ENCODE peak calls at places on chromosomes 12 and 14, in four cellular contexts. T is brain microvascular endothelial cell, M is heart left ventricle, G is AG04450. L is an unnamed sample.

GRCh38 chr12:106506691-106507090 is 76.1 kb upstream of the RFX4 start:
- DNase-seq in T (no peak), M (no peak), G (no peak), L (no peak)

GRCh38 chr14:22358726-22359125 is 230.3 kb downstream of the DAD1 start:
- DNase-seq in T (no peak), M (no peak), G (no peak), L (no peak)

GRCh38 chr14:77248666-77249065 is 22.3 kb downstream of the NGB start:
- DNase-seq in T (no peak), M (no peak), G (no peak), L (no peak)

GRCh38 chr12:76341436-76342030 is 6.7 kb downstream of the BBS10 start:
- DNase-seq in T (no peak), M (no peak), G (no peak), L (no peak)

GRCh38 chr14:96824283-96824682 is 27.1 kb downstream of the VRK1 start:
- DNase-seq in T (peak; percentile 64), M (no peak), G (peak; percentile 23), L (no peak)

GRCh38 chr12:26576266-26576665 is 256.7 kb downstream of the ITPR2 start:
- DNase-seq in T (no peak), M (no peak), G (no peak), L (no peak)

GRCh38 chr12:75705749-75706719 is 194.6 kb upstream of the KRR1 start:
- DNase-seq in T (peak; percentile 96), M (peak; percentile 70), G (peak; percentile 99), L (no peak)

GRCh38 chr14:96806836-96807235 is 9.7 kb downstream of the VRK1 start:
- DNase-seq in T (no peak), M (no peak), G (no peak), L (no peak)

GRCh38 chr12:7542813-7543212 is 39.2 kb upstream of the CD163 start:
- DNase-seq in T (peak; percentile 3), M (no peak), G (no peak), L (no peak)

GRCh38 chr12:6688543-6688999 is 604 bp downstream of the ZNF384 start:
- DNase-seq in T (peak; percentile 2), M (no peak), G (no peak), L (peak; percentile 73)

GRCh38 chr14:97077253-97077653 is 280.1 kb downstream of the VRK1 start:
- DNase-seq in T (peak; percentile 47), M (peak; percentile 45), G (no peak), L (peak; percentile 23)

GRCh38 chr12:49750027-49750977 is 8.9 kb downstream of the TMBIM6 start:
- DNase-seq in T (peak; percentile 32), M (no peak), G (no peak), L (no peak)

GRCh38 chr14:52918486-52918885 is 32.4 kb downstream of the FERMT2 start:
- DNase-seq in T (peak; percentile 66), M (no peak), G (no peak), L (no peak)

GRCh38 chr12:89470741-89471504 is 53.7 kb downstream of the GALNT4 start:
- DNase-seq in T (no peak), M (no peak), G (no peak), L (no peak)

GRCh38 chr14:91369628-91370445 is 47.8 kb downstream of the CCDC88C start:
- DNase-seq in T (no peak), M (no peak), G (no peak), L (no peak)

GRCh38 chr14:83611906-83612305 is 1918.0 kb upstream of the FLRT2 start:
- DNase-seq in T (no peak), M (no peak), G (no peak), L (no peak)

GRCh38 chr14:26056232-26056631 is 541.6 kb downstream of the NOVA1 start:
- DNase-seq in T (no peak), M (no peak), G (no peak), L (no peak)

GRCh38 chr12:6647083-6647604 is at the start of gene ACRBP:
- DNase-seq in T (no peak), M (peak; percentile 81), G (no peak), L (peak; percentile 85)

GRCh38 chr14:85487215-85487614 is 42.7 kb upstream of the FLRT2 start:
- DNase-seq in T (no peak), M (no peak), G (no peak), L (no peak)

GRCh38 chr12:68451261-68452091 is 119.3 kb upstream of the MDM1 start:
- DNase-seq in T (peak; percentile 76), M (peak; percentile 16), G (peak; percentile 52), L (no peak)

GRCh38 chr14:37668646-37669045 is 73.2 kb downstream of the TTC6 start:
- DNase-seq in T (peak; percentile 29), M (no peak), G (peak; percentile 10), L (no peak)

GRCh38 chr12:80551897-80552296 is 107.9 kb downstream of the PTPRQ start:
- DNase-seq in T (peak; percentile 94), M (no peak), G (peak; percentile 88), L (no peak)

GRCh38 chr12:237026-237815 is 23.3 kb upstream of the SLC6A12 start:
- DNase-seq in T (no peak), M (no peak), G (no peak), L (no peak)

GRCh38 chr14:32430326-32430725 is 101.2 kb downstream of the AKAP6 start:
- DNase-seq in T (peak; percentile 91), M (no peak), G (no peak), L (no peak)
- H3K27ac ChIP-seq in T (peak overlapping the region; percentile 51), M (no peak overlapping the region), G (no peak overlapping the region), L (peak overlapping the region; percentile 85)

DNA sequence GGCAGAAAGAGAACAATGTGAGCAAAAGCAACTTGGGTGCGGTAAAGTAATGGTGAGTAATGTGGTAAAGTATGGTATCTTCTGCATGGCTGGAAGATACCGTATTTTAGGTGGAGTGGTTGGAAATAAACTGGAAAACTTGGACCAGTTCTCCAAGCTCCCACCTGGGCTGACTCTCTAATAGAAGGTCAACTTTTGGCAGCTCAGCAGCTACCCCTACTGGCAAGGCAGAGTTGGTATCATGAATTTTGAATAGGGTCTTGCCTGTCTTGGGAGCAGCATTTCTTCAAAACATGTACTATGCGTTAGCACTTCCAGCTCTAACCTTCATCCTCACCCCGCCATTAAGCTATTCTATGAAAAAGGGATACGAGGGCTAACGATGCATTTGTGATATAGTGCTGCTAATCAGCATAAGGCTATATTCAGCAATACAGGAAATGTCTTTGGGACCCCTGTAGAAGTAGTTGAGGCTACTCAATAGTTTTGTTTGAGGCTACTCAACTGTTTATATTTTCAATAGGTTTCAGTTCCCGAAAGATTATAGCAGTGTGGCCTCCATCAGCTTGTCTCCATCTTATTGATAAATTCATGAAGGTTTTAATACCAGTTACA is 276.3 kb upstream of the FAR2 start:
- DNase-seq in T (peak; percentile 50), M (peak; percentile 47), G (peak; percentile 33), L (no peak)
- H3K27ac ChIP-seq in T (no peak overlapping the region), M (no peak overlapping the region), G (no peak overlapping the region), L (no peak overlapping the region)

GRCh38 chr12:110287986-110288385 is 6.9 kb downstream of the ATP2A2 start:
- DNase-seq in T (no peak), M (no peak), G (no peak), L (no peak)
- H3K27ac ChIP-seq in T (no peak overlapping the region), M (peak overlapping the region; percentile 99), G (no peak overlapping the region), L (no peak overlapping the region)

DNA sequence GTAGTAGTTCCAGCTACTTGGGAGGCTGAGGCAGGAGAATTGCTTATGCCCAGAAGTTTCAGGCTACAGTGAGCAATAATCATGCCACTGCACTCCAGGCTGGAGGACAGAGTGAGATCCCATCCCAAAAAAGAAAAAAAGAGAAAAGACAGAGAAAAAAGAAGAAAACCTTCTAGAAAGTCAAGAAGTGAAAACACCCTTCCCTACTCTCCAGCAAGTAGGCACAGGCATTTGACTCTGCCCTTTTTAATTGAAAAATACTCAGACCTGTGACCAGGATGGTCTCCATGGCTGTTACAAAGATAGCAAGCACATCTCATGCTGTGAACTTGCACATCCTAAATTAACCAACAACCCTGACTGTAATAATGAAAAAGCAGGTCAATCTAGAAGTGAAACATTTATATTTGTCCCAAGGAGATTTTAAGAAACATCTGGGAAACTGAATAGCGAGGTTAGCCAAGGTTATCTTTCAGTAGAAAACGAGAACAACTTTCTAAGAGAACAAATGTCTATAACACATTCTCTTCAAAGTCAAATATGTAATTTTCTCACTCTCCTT is 2.0 kb downstream of the TMTC1 start:
- DNase-seq in T (no peak), M (no peak), G (no peak), L (no peak)
- H3K27ac ChIP-seq in T (peak overlapping the region; percentile 77), M (peak overlapping the region; percentile 91), G (no peak overlapping the region), L (peak overlapping the region; percentile 87)

GRCh38 chr12:51773145-51773869 is 75.2 kb downstream of the FIGNL2 start:
- DNase-seq in T (no peak), M (no peak), G (peak; percentile 42), L (no peak)

GRCh38 chr12:51766067-51766466 is 82.5 kb downstream of the FIGNL2 start:
- DNase-seq in T (no peak), M (no peak), G (no peak), L (no peak)

GRCh38 chr12:51774936-51775335 is 73.6 kb downstream of the FIGNL2 start:
- DNase-seq in T (no peak), M (no peak), G (no peak), L (no peak)

DNA sequence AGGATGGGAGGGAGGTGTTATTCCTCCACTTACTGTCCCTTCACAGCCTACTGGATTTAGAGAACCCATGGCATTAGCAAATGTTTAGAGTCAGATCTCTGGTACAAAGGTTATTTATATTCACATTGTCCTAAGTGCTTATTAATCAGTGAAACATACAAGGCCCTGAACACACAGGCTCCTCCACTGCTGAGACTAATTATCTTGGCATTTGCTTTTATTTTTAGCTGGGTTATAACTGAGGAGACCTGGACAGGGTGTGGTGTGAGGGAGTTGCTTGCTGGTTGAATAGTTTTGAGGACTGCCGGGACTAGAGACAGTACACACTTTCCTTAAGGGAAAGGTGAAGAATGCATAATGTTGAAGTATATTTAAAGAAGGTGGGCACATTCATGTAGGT is 77.5 kb downstream of the FIGNL2 start:
- DNase-seq in T (no peak), M (no peak), G (no peak), L (no peak)
- H3K27ac ChIP-seq in T (no peak overlapping the region), M (no peak overlapping the region), G (peak overlapping the region; percentile 2), L (no peak overlapping the region)

DNA sequence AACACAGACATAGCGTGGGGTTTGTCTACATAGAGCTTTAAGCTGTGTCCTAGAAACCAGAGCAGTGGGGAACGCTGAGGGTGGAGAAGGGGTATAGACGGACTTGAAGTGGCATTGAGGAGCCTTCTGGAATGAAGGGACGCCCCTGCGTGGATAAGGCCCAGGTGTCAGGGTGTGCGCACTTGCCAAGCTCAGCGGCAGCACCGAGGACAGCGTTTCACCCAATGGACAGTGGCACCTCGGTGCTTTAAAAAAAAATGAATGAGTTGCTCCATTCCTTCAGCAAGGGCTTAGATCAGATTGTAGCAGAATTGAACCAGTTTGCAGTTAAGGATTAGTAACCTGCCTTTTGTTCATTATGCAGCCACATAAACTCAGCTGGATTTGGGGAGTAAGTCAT is 33.6 kb upstream of the MMP17 start:
- DNase-seq in T (no peak), M (no peak), G (no peak), L (no peak)
- H3K27ac ChIP-seq in T (no peak overlapping the region), M (no peak overlapping the region), G (no peak overlapping the region), L (no peak overlapping the region)

DNA sequence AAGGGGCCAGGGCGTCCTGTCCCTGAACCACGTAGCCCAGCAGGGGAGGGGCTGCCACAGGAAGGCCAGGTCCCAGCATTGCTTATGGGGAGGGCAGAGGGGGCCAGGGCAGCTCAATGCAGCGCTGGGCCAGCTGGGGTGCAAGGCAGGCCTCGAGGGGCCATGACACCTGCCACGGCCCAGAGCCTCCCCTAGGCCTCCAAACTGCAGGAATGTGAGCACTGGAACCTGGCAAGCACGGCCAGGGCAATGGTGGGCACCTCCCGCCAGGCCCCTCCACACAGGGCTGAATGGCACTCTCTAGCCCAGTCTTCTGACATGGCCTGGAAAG is 32.5 kb upstream of the GPR132 start:
- DNase-seq in T (no peak), M (no peak), G (no peak), L (peak; percentile 56)
- H3K27ac ChIP-seq in T (no peak overlapping the region), M (no peak overlapping the region), G (no peak overlapping the region), L (no peak overlapping the region)

L was measured in ascending aorta.